ENCODE peak calls at places on chromosomes 11 and 22, in six cellular contexts. T is Calu3, C is choroid plexus epithelial cell, B is MM.1S, H is cardiac fibroblast, F is H1. E is an unnamed sample.

GRCh38 chr11:1744879-1745700 is 5.3 kb downstream of the IFITM10 start:
- DNase-seq in T (no peak), H (no peak), C (no peak), B (no peak), F (no peak), E (no peak)

GRCh38 chr11:11782532-11783110 is 59.2 kb upstream of the USP47 start:
- DNase-seq in F (no peak), H (no peak), C (no peak), T (no peak), B (no peak), E (no peak)

GRCh38 chr11:129414144-129414876 is 38.7 kb downstream of the BARX2 start:
- DNase-seq in H (no peak), B (no peak), F (no peak), C (no peak), T (no peak), E (no peak)

GRCh38 chr11:132073787-132074186 is 703.4 kb downstream of the NTM start:
- DNase-seq in F (no peak), H (no peak), B (no peak), T (no peak), C (no peak), E (no peak)

GRCh38 chr11:76669901-76670474 is 559 bp downstream of the LRRC32 start:
- DNase-seq in F (no peak), C (peak; percentile 96), T (no peak), H (peak; percentile 91), B (no peak), E (no peak)

GRCh38 chr11:118015385-118015841 is 29.2 kb downstream of the IL10RA start:
- DNase-seq in C (no peak), H (no peak), T (no peak), B (no peak), F (no peak), E (no peak)

GRCh38 chr11:111707039-111707690 is 59.0 kb downstream of the PPP2R1B start:
- DNase-seq in C (peak; percentile 95), B (no peak), F (no peak), T (peak; percentile 31), H (peak; percentile 91), E (no peak)

GRCh38 chr11:111978028-111978771 is 41.1 kb downstream of the DIXDC1 start:
- DNase-seq in B (no peak), H (peak; percentile 79), T (no peak), F (peak; percentile 50), C (peak; percentile 83), E (no peak)

GRCh38 chr11:87252869-87253268 is 215.1 kb downstream of the TMEM135 start:
- DNase-seq in F (no peak), H (peak; percentile 54), B (no peak), C (no peak), T (no peak), E (no peak)

GRCh38 chr11:45215098-45215497 is 68.7 kb downstream of the PRDM11 start:
- DNase-seq in H (no peak), B (no peak), C (no peak), T (no peak), F (no peak), E (no peak)

GRCh38 chr11:61106296-61106695 is 4.0 kb downstream of the CD5 start:
- DNase-seq in H (no peak), B (no peak), F (no peak), C (no peak), T (no peak), E (no peak)

GRCh38 chr11:82900277-82901164 is at the start of gene PRCP:
- DNase-seq in T (peak; percentile 89), H (peak; percentile 92), F (peak; percentile 78), C (peak; percentile 92), B (peak; percentile 92), E (peak; percentile 86)
- TF ChIP-seq CTCF in T (no peak), H (no peak), F (peak; percentile 4), C (peak; percentile 9), B (no peak), E (no peak)

GRCh38 chr22:50470491-50470890 is 4.3 kb downstream of the SBF1 start:
- DNase-seq in H (no peak), T (no peak), B (peak; percentile 24), F (no peak), C (no peak), E (no peak)

GRCh38 chr22:50471197-50471847 is 3.5 kb downstream of the SBF1 start:
- DNase-seq in T (no peak), B (no peak), H (no peak), F (no peak), C (no peak), E (no peak)

GRCh38 chr22:50468626-50469025 is 6.2 kb downstream of the SBF1 start:
- DNase-seq in C (no peak), B (no peak), T (no peak), F (no peak), H (no peak), E (no peak)

GRCh38 chr22:50467773-50468440 is 6.9 kb downstream of the SBF1 start:
- DNase-seq in C (no peak), F (no peak), H (no peak), T (no peak), B (no peak), E (no peak)

DNA sequence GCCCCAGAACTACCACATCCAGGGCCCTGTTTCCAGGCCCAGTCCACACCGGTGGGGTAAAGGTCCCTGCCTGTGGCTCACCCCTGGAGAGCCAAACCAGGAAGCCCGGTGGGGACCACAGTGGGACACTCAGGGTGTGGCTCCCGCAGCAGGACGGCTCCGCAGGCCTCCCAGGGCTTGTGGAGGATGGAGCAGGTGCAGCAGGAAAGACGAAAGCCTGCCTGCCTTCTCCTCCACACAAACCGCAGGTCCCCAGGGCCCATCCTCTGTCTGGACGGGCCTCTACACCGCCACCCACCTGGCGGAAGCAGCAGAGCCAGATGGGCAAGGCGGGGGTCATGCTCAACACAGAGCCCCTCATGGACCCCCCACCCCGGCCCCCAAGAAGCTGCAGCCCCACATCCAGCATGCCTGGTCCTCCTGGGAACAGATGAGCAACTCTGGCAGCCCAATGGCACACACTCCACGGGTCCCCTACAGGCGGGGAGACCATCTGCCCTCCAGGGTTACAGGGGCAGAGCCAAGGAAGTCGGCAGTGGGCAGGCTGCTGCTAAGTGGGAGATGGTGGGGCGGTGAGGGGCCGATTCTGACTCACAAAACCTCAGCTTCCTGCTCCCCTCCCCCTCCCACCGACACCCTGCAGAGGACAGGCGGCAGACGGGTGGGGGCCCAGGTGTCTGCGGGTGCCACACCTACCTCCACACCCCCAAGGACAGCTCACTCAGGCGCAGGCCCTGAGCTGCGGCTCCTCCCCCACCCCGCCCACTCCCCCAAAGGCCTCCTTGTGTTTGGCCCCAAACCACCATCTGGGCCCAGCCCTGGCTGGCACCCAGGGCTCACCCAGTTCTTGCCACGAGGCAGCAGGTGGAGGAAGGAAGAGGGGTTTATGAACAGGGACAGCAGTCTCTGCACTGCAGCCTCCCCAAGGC is 5.2 kb downstream of the SBF1 start:
- DNase-seq in B (peak; percentile 93), H (peak; percentile 21), T (peak; percentile 94), F (peak; percentile 57), C (peak; percentile 38), E (no peak)
- TF ChIP-seq CTCF in B (no peak), H (no peak), T (no peak), F (no peak), C (no peak), E (no peak)

DNA sequence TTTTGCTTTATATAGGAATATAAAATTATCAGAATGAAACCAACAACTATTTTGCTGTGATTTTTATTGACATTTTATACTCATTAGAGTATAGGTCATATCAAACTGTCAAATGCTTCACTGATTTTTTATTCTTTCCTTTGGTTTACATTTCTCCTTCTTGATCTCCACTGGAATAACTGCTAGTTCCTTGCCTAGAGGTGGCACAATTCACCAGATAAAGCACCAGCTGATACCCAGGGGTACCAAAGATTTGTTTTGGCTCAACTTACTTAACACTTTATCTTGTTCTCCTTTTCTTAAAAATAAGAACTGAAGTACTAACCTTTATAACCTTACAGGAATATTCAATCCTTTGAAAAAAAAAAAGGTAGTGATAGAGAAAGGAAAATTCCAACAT is 725.1 kb upstream of the CHORDC1 start:
- DNase-seq in B (no peak), F (no peak), T (no peak), H (no peak), C (no peak), E (no peak)
- TF ChIP-seq CTCF in B (no peak), F (no peak), T (no peak), H (no peak), C (no peak), E (no peak)

GRCh38 chr11:126112547-126112946 is 49.9 kb upstream of the CDON start:
- DNase-seq in T (no peak), F (no peak), H (no peak), C (peak; percentile 64), B (no peak), E (no peak)

GRCh38 chr11:126109941-126110731 is 47.5 kb upstream of the CDON start:
- DNase-seq in C (no peak), T (peak; percentile 12), B (no peak), H (no peak), F (no peak), E (no peak)

GRCh38 chr11:126113515-126113957 is 50.9 kb upstream of the CDON start:
- DNase-seq in F (no peak), T (peak; percentile 83), C (peak; percentile 94), H (peak; percentile 77), B (no peak), E (no peak)

GRCh38 chr11:126113012-126113411 is 50.3 kb upstream of the CDON start:
- DNase-seq in F (no peak), H (no peak), C (no peak), B (no peak), T (no peak), E (no peak)

DNA sequence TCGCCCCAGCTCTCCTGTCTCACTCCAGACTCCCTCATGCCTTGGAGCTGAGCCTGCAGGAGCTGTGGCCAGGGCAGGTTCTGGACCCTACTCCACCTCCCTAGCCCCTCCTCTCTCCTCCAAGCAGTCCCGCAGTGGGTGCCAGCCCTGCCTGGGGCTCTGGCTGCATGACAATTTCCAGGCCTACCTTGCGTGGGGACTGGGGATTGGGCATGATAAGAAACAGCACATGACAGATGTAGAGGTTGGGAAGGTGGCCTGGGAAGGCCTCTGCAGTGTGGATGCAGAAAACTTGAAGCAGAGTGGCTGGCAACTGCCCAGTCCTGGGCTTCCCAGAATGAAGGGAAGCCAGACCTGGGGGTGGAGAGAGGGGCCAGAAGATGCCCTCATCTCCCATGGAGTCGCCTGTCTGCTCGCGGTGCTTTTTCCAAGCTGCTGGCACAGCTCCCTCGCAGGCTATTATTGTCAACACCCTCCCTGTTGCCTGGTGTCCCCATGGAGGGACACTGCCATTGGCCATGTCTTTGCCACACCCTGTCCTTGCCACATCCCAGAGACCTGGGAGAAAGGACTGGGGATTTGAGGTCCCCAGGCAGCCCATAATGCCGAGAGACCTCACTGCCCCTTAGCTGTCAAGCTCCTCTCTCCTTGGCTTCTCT is 48.9 kb upstream of the CDON start:
- DNase-seq in H (no peak), F (no peak), T (no peak), B (no peak), C (no peak), E (no peak)
- TF ChIP-seq CTCF in H (no peak), F (no peak), T (no peak), B (no peak), C (no peak), E (no peak)

GRCh38 chr11:29018631-29019030 is 910.4 kb downstream of the METTL15 start:
- DNase-seq in C (peak; percentile 91), T (no peak), H (peak; percentile 95), B (no peak), F (no peak), E (no peak)
- TF ChIP-seq CTCF in C (no peak), T (no peak), H (no peak), B (no peak), F (no peak), E (no peak)

DNA sequence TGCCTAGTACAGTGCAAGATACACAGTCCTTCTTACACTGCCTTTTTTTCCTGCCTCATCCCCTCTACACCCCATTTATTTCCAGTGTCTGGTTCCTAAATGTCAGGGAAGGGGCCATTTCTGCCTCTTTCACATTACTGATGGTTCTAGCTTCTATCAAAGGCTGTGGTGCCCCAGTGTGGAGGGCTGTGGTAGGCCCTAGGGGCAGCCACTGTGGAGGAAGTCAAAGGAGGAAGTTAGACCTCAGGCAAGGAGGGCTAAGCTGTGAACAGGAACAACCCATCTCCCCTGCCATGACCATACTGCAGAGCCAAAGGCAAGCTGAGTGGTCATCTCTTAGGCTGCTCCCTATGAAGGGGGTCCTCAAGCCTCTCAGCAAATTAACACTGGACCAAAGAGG is 81.9 kb upstream of the CRTAM start:
- DNase-seq in T (no peak), H (no peak), B (peak; percentile 47), C (no peak), F (no peak), E (no peak)
- TF ChIP-seq CTCF in T (no peak), H (peak; percentile 7), B (peak; percentile 65), C (peak; percentile 42), F (peak; percentile 12), E (no peak)

E was measured in type B pancreatic cell.